ENCODE peak calls at places on chromosomes 7 and 10, in six cellular contexts. P is lower lobe of right lung, Y is fibroblast of pulmonary artery, T is upper lobe of right lung, L is brain microvascular endothelial cell, X is AG09309. S is an unnamed sample.

GRCh38 chr10:133173860-133174523 is 14.0 kb downstream of the KNDC1 start:
- DNase-seq in Y (no peak), L (no peak), P (no peak), X (no peak), T (no peak), S (no peak)

GRCh38 chr10:12978885-12979284 is 22.6 kb downstream of the CCDC3 start:
- DNase-seq in L (no peak), P (no peak), X (no peak), T (no peak), Y (no peak), S (no peak)

GRCh38 chr7:77427996-77428603 is 12.0 kb upstream of the GSAP start:
- DNase-seq in L (peak; percentile 63), X (no peak), T (no peak), Y (peak; percentile 60), P (no peak), S (peak; percentile 46)

GRCh38 chr10:79127151-79127961 is 58.6 kb downstream of the ZMIZ1 start:
- DNase-seq in Y (peak; percentile 90), L (peak; percentile 87), X (peak; percentile 54), T (peak; percentile 96), P (peak; percentile 95), S (no peak)

GRCh38 chr7:77479536-77480088 is 57.5 kb upstream of the PTPN12 start:
- DNase-seq in P (no peak), T (no peak), L (no peak), Y (peak; percentile 31), X (no peak), S (no peak)

GRCh38 chr10:114183563-114183962 is 4.4 kb downstream of the TDRD1 start:
- DNase-seq in T (no peak), X (no peak), L (no peak), Y (no peak), P (no peak), S (no peak)

GRCh38 chr10:119687192-119688032 is 36.2 kb downstream of the BAG3 start:
- DNase-seq in T (no peak), P (no peak), X (no peak), L (no peak), Y (peak; percentile 51), S (no peak)

GRCh38 chr7:55245271-55245723 is 119.8 kb upstream of the LANCL2 start:
- DNase-seq in P (no peak), L (peak; percentile 93), X (peak; percentile 78), Y (peak; percentile 48), T (no peak), S (no peak)

GRCh38 chr7:157224627-157225026 is 85.9 kb downstream of the UBE3C start:
- DNase-seq in X (no peak), Y (peak; percentile 54), L (peak; percentile 6), T (no peak), P (no peak), S (no peak)

GRCh38 chr10:30392564-30392990 is 41.4 kb upstream of the MAP3K8 start:
- DNase-seq in Y (peak; percentile 69), T (peak; percentile 85), L (peak; percentile 27), P (peak; percentile 84), X (no peak), S (no peak)
- H3K4me3 ChIP-seq in Y (no peak overlapping the region), T (peak overlapping the region; percentile 10), L (no peak overlapping the region), P (peak overlapping the region; percentile 40), X (no peak overlapping the region), S (no peak overlapping the region)

GRCh38 chr10:92238062-92238585 is 52.8 kb downstream of the CPEB3 start:
- DNase-seq in X (no peak), Y (no peak), T (no peak), L (no peak), P (no peak), S (no peak)
- H3K4me3 ChIP-seq in X (peak overlapping the region; percentile 59), Y (no peak overlapping the region), T (peak overlapping the region; percentile 66), L (no peak overlapping the region), P (peak overlapping the region; percentile 74), S (no peak overlapping the region)

GRCh38 chr10:29771376-29771775 is 136.6 kb upstream of the SVIL start:
- DNase-seq in P (no peak), L (no peak), T (no peak), X (no peak), Y (no peak), S (no peak)
- H3K4me3 ChIP-seq in P (no peak overlapping the region), L (no peak overlapping the region), T (no peak overlapping the region), X (no peak overlapping the region), Y (no peak overlapping the region), S (no peak overlapping the region)

GRCh38 chr7:97025130-97025499 is 484 bp upstream of the DLX5 start:
- DNase-seq in P (no peak), Y (no peak), L (no peak), X (no peak), T (no peak), S (no peak)

GRCh38 chr7:97026705-97027426 is 2.2 kb upstream of the DLX5 start:
- DNase-seq in P (no peak), T (no peak), X (no peak), Y (no peak), L (no peak), S (no peak)

GRCh38 chr7:97022451-97023306 is 2.0 kb downstream of the DLX5 start:
- DNase-seq in P (no peak), X (no peak), L (no peak), T (no peak), Y (no peak), S (no peak)

GRCh38 chr7:97025983-97026704 is 1.5 kb upstream of the DLX5 start:
- DNase-seq in T (no peak), Y (peak; percentile 32), L (no peak), X (no peak), P (no peak), S (no peak)

GRCh38 chr7:97024209-97025129 is at the start of gene DLX5:
- DNase-seq in X (no peak), T (no peak), P (no peak), L (no peak), Y (no peak), S (no peak)
- H3K4me3 ChIP-seq in X (peak within 1 kb of the TSS; percentile 59), T (peak within 1 kb of the TSS; percentile 29), P (peak within 1 kb of the TSS; percentile 38), L (peak within 1 kb of the TSS; percentile 42), Y (no peak within 1 kb of the TSS), S (peak within 1 kb of the TSS; percentile 37)

GRCh38 chr7:150715738-150716137 is 675 bp upstream of the GIMAP1 start:
- DNase-seq in T (no peak), L (no peak), P (no peak), X (no peak), Y (no peak), S (no peak)

GRCh38 chr7:150716368-150716767 is at the start of gene GIMAP1:
- DNase-seq in X (no peak), L (no peak), Y (no peak), P (no peak), T (no peak), S (no peak)

GRCh38 chr7:150717821-150718420 is 1.5 kb downstream of the GIMAP1 start:
- DNase-seq in X (no peak), Y (no peak), T (no peak), L (no peak), P (no peak), S (no peak)

GRCh38 chr7:150715293-150715692 is 1.1 kb upstream of the GIMAP1 start:
- DNase-seq in T (no peak), P (no peak), X (no peak), L (no peak), Y (no peak), S (no peak)

DNA sequence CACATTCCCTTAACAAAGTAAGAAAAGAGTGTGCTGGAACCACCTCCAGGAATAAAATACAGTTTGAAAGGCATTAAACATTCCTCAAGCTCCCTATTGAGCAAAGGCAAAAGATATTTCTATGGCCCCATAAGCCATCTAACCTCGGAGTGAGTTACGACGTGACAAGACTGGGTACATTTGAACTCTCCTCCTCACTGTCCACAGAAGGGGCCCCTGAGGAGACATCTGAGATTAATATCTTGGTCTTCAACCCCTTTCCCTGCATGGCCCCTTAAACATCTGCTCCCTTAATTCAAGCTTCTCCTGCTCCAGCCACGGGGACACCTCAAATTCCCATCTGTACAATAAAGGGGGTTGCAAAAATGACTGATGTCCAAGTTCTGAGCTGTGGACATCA is 526 bp downstream of the GIMAP1 start:
- DNase-seq in T (no peak), Y (no peak), L (no peak), P (no peak), X (no peak), S (no peak)
- H3K4me3 ChIP-seq in T (peak overlapping the region; percentile 55), Y (no peak overlapping the region), L (no peak overlapping the region), P (peak overlapping the region; percentile 67), X (no peak overlapping the region), S (no peak overlapping the region)

DNA sequence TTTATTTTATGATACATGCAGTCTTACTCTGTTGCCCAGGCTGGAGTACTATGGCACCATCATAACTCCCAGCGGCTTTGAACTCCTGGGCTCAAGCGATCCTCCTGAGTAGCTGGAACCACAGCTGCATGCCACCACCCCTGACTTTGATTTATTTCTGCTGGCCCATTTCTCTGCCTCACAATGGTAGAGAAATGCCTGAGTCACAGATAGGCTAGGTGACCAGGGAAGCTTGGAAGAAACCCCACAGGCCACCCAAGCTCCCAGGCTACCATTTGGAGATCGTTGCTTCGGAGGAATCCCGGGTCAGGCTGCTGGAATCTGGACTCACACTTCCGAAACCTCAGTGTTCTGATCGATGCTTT is 17.4 kb upstream of the BAIAP2L1 start:
- DNase-seq in T (no peak), Y (no peak), L (peak; percentile 39), P (no peak), X (no peak), S (no peak)
- H3K4me3 ChIP-seq in T (no peak overlapping the region), Y (no peak overlapping the region), L (no peak overlapping the region), P (no peak overlapping the region), X (no peak overlapping the region), S (no peak overlapping the region)

S was measured in BJ.